ENCODE peak calls at places on chromosomes 6 and 20, in eight cellular contexts. M is occipital lobe; Q is NCI-H1092 treated with DMSO at 0.1 percent for 48 hours; A is EL; Y is activated CD4-positive, alpha-beta T cell treated with anti-CD3 and anti-CD28 coated beads, Interleukin-2, amount 50 U/mL, for 4 hours; R is KBM-7; V is HCEC 1CT; J is T-helper 2 cell. G is an unnamed sample.

GRCh38 chr6:31203345-31203979 is 33.0 kb upstream of the POU5F1 start:
- DNase-seq in Y (peak; percentile 51), A (peak; percentile 84), Q (no peak), R (no peak), V (peak; percentile 73), J (peak; percentile 81), M (no peak), G (no peak)

GRCh38 chr6:3053231-3053508 is 15.1 kb upstream of the RIPK1 start:
- DNase-seq in A (no peak), Y (no peak), J (no peak), R (no peak), V (no peak), M (no peak), Q (no peak), G (no peak)

GRCh38 chr6:92495246-92495645 is 924.1 kb downstream of the EPHA7 start:
- DNase-seq in Y (no peak), Q (no peak), M (no peak), V (no peak), J (no peak), R (no peak), A (no peak), G (no peak)

GRCh38 chr20:63363013-63363957 is 2.1 kb upstream of the CHRNA4 start:
- DNase-seq in R (no peak), Q (no peak), M (no peak), Y (no peak), A (no peak), J (no peak), V (no peak), G (no peak)

GRCh38 chr20:38050691-38051090 is 17.1 kb downstream of the RPRD1B start:
- DNase-seq in Q (no peak), J (no peak), M (no peak), Y (no peak), R (no peak), V (peak; percentile 40), A (peak; percentile 21), G (no peak)

GRCh38 chr20:47466193-47466592 is 35.5 kb upstream of the NCOA3 start:
- DNase-seq in J (no peak), A (no peak), R (no peak), M (no peak), Q (no peak), Y (no peak), V (no peak), G (no peak)

GRCh38 chr6:8238772-8239683 is 136.7 kb upstream of the EEF1E1 start:
- DNase-seq in Q (no peak), A (no peak), Y (no peak), J (no peak), M (no peak), R (no peak), V (no peak), G (no peak)

GRCh38 chr6:39003072-39003471 is 45.5 kb upstream of the GLP1R start:
- DNase-seq in Y (no peak), V (no peak), R (peak; percentile 26), Q (peak; percentile 53), M (no peak), A (no peak), J (peak; percentile 4), G (no peak)

GRCh38 chr6:100296810-100297544 is 167.7 kb downstream of the SIM1 start:
- DNase-seq in M (no peak), R (no peak), J (peak; percentile 81), V (peak; percentile 86), Y (no peak), A (peak; percentile 81), Q (no peak), G (no peak)

GRCh38 chr6:9412951-9413559 is 977.7 kb upstream of the SLC35B3 start:
- DNase-seq in J (peak; percentile 40), R (peak; percentile 28), Y (no peak), A (peak; percentile 39), Q (peak; percentile 15), M (no peak), V (peak; percentile 29), G (no peak)

GRCh38 chr20:57130160-57130772 is 136.2 kb downstream of the BMP7 start:
- DNase-seq in A (no peak), R (no peak), Q (no peak), J (no peak), Y (no peak), M (no peak), V (no peak), G (no peak)

GRCh38 chr20:19809487-19809886 is 51.4 kb downstream of the RIN2 start:
- DNase-seq in V (no peak), Q (no peak), Y (no peak), M (no peak), R (no peak), A (no peak), J (no peak), G (no peak)

GRCh38 chr6:142028527-142028926 is 104.2 kb upstream of the GJE1 start:
- DNase-seq in Q (no peak), Y (no peak), R (no peak), A (no peak), M (no peak), J (no peak), V (no peak), G (no peak)

GRCh38 chr6:79225718-79226117 is 8.8 kb downstream of the HMGN3 start:
- DNase-seq in Y (no peak), V (peak; percentile 18), R (no peak), Q (no peak), A (no peak), M (no peak), J (no peak), G (no peak)

GRCh38 chr6:151475653-151476523 is 17.9 kb upstream of the CCDC170 start:
- DNase-seq in M (no peak), R (peak; percentile 76), A (peak; percentile 59), J (peak; percentile 46), V (peak; percentile 42), Y (peak; percentile 32), Q (peak; percentile 14), G (no peak)

GRCh38 chr6:25899123-25899522 is 25.1 kb upstream of the SLC17A3 start:
- DNase-seq in M (no peak), A (no peak), V (no peak), R (no peak), Q (no peak), J (no peak), Y (no peak), G (no peak)

GRCh38 chr6:81895511-81896185 is 143.2 kb upstream of the TENT5A start:
- DNase-seq in V (peak; percentile 65), Q (no peak), R (no peak), A (peak; percentile 93), J (no peak), M (no peak), Y (no peak), G (no peak)

GRCh38 chr20:63978319-63979220 is 872 bp downstream of the SAMD10 start:
- DNase-seq in M (no peak), A (peak; percentile 71), J (peak; percentile 74), Y (no peak), R (peak; percentile 63), V (no peak), Q (peak; percentile 15), G (peak; percentile 88)

GRCh38 chr20:20525756-20526155 is 157.9 kb downstream of the INSM1 start:
- DNase-seq in V (no peak), M (peak; percentile 31), Q (peak; percentile 31), Y (no peak), A (no peak), J (no peak), R (no peak), G (no peak)

GRCh38 chr6:2454180-2454579 is 208.8 kb upstream of the GMDS start:
- DNase-seq in J (no peak), Y (no peak), R (no peak), V (no peak), A (peak; percentile 11), M (no peak), Q (no peak), G (no peak)

GRCh38 chr6:87176493-87176892 is 21.1 kb downstream of the ZNF292 start:
- DNase-seq in A (no peak), Q (no peak), Y (no peak), V (no peak), J (no peak), R (no peak), M (no peak), G (no peak)

GRCh38 chr6:41037107-41037900 is 1.7 kb downstream of the UNC5CL start:
- DNase-seq in M (peak; percentile 36), Y (no peak), A (no peak), J (no peak), V (no peak), Q (no peak), R (no peak), G (no peak)

GRCh38 chr20:38563802-38564431 is 17.1 kb upstream of the ADIG start:
- DNase-seq in Y (no peak), Q (no peak), V (no peak), J (no peak), M (no peak), A (no peak), R (no peak), G (no peak)

GRCh38 chr6:126804255-126805064 is 314.0 kb upstream of the RSPO3 start:
- DNase-seq in A (peak; percentile 58), Y (no peak), M (no peak), R (peak; percentile 57), Q (peak; percentile 34), J (peak; percentile 21), V (peak; percentile 46), G (no peak)

GRCh38 chr6:165008971-165009370 is 300.4 kb downstream of the C6orf118 start:
- DNase-seq in M (no peak), R (no peak), J (no peak), Y (no peak), Q (no peak), A (no peak), V (no peak), G (no peak)

G was measured in 8988T.